ENCODE peak calls at places on chromosomes 6 and 20, in five cellular contexts. B is GM12892; N is sciatic nerve; R is GM10248; Q is CD8-positive, alpha-beta memory T cell. L is an unnamed sample.

GRCh38 chr6:28756555-28756918 is 167.2 kb downstream of the TRIM27 start:
- DNase-seq in B (no peak), N (no peak), R (no peak), Q (no peak), L (no peak)

GRCh38 chr6:111566873-111567517 is 38.7 kb downstream of the TRAF3IP2 start:
- DNase-seq in B (no peak), N (no peak), R (no peak), Q (peak), L (no peak)

GRCh38 chr20:4571759-4572531 is 149.8 kb upstream of the PRND start:
- DNase-seq in B (no peak), N (no peak), R (no peak), Q (no peak), L (no peak)

GRCh38 chr6:105869835-105870506 is 216.2 kb upstream of the PRDM1 start:
- DNase-seq in B (no peak), N (no peak), R (no peak), Q (no peak), L (no peak)

GRCh38 chr6:22363166-22363965 is 66.5 kb upstream of the PRL start:
- DNase-seq in B (no peak), N (no peak), R (no peak), Q (no peak), L (no peak)

GRCh38 chr6:138161434-138162103 is at the start of gene ARFGEF3:
- DNase-seq in B (peak), N (peak), R (peak), Q (peak), L (peak)

GRCh38 chr6:24858154-24858801 is 59.6 kb upstream of the ARMH2 start:
- DNase-seq in B (peak), N (no peak), R (peak), Q (peak), L (peak)

GRCh38 chr6:15491986-15492269 is 170.9 kb downstream of the DTNBP1 start:
- DNase-seq in B (no peak), N (no peak), R (no peak), Q (no peak), L (no peak)

GRCh38 chr6:107362271-107362604 is 97.1 kb downstream of the PDSS2 start:
- DNase-seq in B (no peak), N (no peak), R (no peak), Q (no peak), L (no peak)

GRCh38 chr6:131534654-131534956 is 38.4 kb upstream of the ARG1 start:
- DNase-seq in B (no peak), N (no peak), R (no peak), Q (no peak), L (no peak)

GRCh38 chr6:6736753-6737654 is 148.5 kb downstream of the LY86 start:
- DNase-seq in B (no peak), N (peak), R (no peak), Q (no peak), L (no peak)

GRCh38 chr20:45343867-45344721 is 4.1 kb downstream of the SDC4 start:
- DNase-seq in B (no peak), N (no peak), R (no peak), Q (no peak), L (no peak)

GRCh38 chr6:33768644-33769120 is 20.2 kb downstream of the LEMD2 start:
- DNase-seq in B (peak), N (peak), R (peak), Q (peak), L (peak)

GRCh38 chr20:8144282-8145245 is 12.5 kb downstream of the PLCB1 start:
- DNase-seq in B (no peak), N (no peak), R (no peak), Q (no peak), L (no peak)

GRCh38 chr6:80163754-80164187 is 57.3 kb downstream of the BCKDHB start:
- DNase-seq in B (no peak), N (no peak), R (peak), Q (peak), L (no peak)

GRCh38 chr20:44489931-44490330 is 14.3 kb downstream of the TTPAL start:
- DNase-seq in B (no peak), N (no peak), R (peak), Q (no peak), L (no peak)

GRCh38 chr6:150617496-150618460 is 18.1 kb downstream of the PLEKHG1 start:
- DNase-seq in B (no peak), N (no peak), R (no peak), Q (no peak), L (no peak)

GRCh38 chr6:120608826-120609225 is 725.5 kb downstream of the TBC1D32 start:
- DNase-seq in B (no peak), N (no peak), R (no peak), Q (no peak), L (no peak)

GRCh38 chr6:158064725-158065251 is 83.1 kb downstream of the SYNJ2 start:
- DNase-seq in B (no peak), N (no peak), R (no peak), Q (no peak), L (no peak)

GRCh38 chr6:151372164-151372563 is 19.2 kb downstream of the ZBTB2 start:
- DNase-seq in B (no peak), N (no peak), R (no peak), Q (peak), L (no peak)

GRCh38 chr6:154252676-154253075 is 103.9 kb downstream of the IPCEF1 start:
- DNase-seq in B (no peak), N (no peak), R (no peak), Q (peak), L (no peak)

GRCh38 chr20:21714297-21715192 is 9.1 kb downstream of the PAX1 start:
- DNase-seq in B (no peak), N (no peak), R (no peak), Q (no peak), L (no peak)

GRCh38 chr20:57598491-57598890 is 21.7 kb downstream of the ZBP1 start:
- DNase-seq in B (no peak), N (no peak), R (no peak), Q (no peak), L (no peak)

GRCh38 chr6:112109267-112109666 is 21.9 kb downstream of the FAM229B start:
- DNase-seq in B (no peak), N (no peak), R (no peak), Q (no peak), L (no peak)

GRCh38 chr6:155530219-155530834 is 74.7 kb upstream of the NOX3 start:
- DNase-seq in B (no peak), N (no peak), R (peak), Q (peak), L (peak)

GRCh38 chr6:72619883-72620696 is 1.8 kb upstream of the KCNQ5 start:
- DNase-seq in B (peak), N (no peak), R (peak), Q (peak), L (no peak)

GRCh38 chr6:140071115-140071514 is 696.7 kb upstream of the CITED2 start:
- DNase-seq in B (no peak), N (no peak), R (no peak), Q (no peak), L (no peak)

GRCh38 chr6:231779-232178 is 60.5 kb upstream of the DUSP22 start:
- DNase-seq in B (no peak), N (no peak), R (no peak), Q (no peak), L (no peak)

GRCh38 chr20:10719740-10720380 is 46.1 kb upstream of the JAG1 start:
- DNase-seq in B (no peak), N (no peak), R (no peak), Q (no peak), L (no peak)

GRCh38 chr6:41960026-41960425 is 18.4 kb upstream of the CCND3 start:
- DNase-seq in B (no peak), N (no peak), R (no peak), Q (no peak), L (no peak)